ENCODE peak calls at places on chromosomes 3 and 15, in nine cellular contexts. B is stomach, I is cardiac muscle cell, R is hepatocyte, Q is colonic mucosa, T is OCI-LY7, S is uterus, P is foreskin keratinocyte, F is H9. N is an unnamed sample.
A peak's percentile ranks its signal among the peaks of the same experiment; 100 is the strongest.

GRCh38 chr3:186826316-186826977 is 16.1 kb upstream of the ADIPOQ start:
- DNase-seq in B (no peak), I (no peak), R (no peak), Q (peak; percentile 32), T (no peak), S (no peak), P (no peak), F (no peak), N (no peak)

GRCh38 chr3:13461169-13462124 is 18.7 kb upstream of the HDAC11 start:
- DNase-seq in B (peak; percentile 37), I (peak; percentile 57), R (peak; percentile 79), Q (peak; percentile 67), T (peak; percentile 91), S (no peak), P (no peak), F (peak; percentile 93), N (peak; percentile 50)

GRCh38 chr15:98347001-98347400 is 301.3 kb upstream of the IGF1R start:
- DNase-seq in B (no peak), I (no peak), R (no peak), Q (no peak), T (no peak), S (no peak), P (no peak), F (no peak), N (no peak)

GRCh38 chr3:187263270-187263669 is 28.3 kb downstream of the MASP1 start:
- DNase-seq in B (no peak), I (no peak), R (peak; percentile 35), Q (no peak), T (no peak), S (no peak), P (no peak), F (no peak), N (no peak)

GRCh38 chr3:47984089-47984759 is 32.0 kb downstream of the MAP4 start:
- DNase-seq in B (no peak), I (peak; percentile 74), R (no peak), Q (no peak), T (no peak), S (no peak), P (peak; percentile 28), F (no peak), N (no peak)

GRCh38 chr15:72968531-72968922 is 83.7 kb upstream of the NEO1 start:
- DNase-seq in B (peak; percentile 35), I (peak; percentile 52), R (peak; percentile 62), Q (peak; percentile 93), T (no peak), S (no peak), P (no peak), F (no peak), N (peak; percentile 13)

GRCh38 chr15:70066422-70066821 is 31.3 kb downstream of the TLE3 start:
- DNase-seq in B (no peak), I (no peak), R (no peak), Q (no peak), T (no peak), S (no peak), P (no peak), F (no peak), N (no peak)

GRCh38 chr3:159650751-159651150 is 337.9 kb upstream of the IL12A start:
- DNase-seq in B (no peak), I (no peak), R (no peak), Q (no peak), T (no peak), S (no peak), P (peak; percentile 40), F (no peak), N (no peak)

GRCh38 chr3:188874576-188874975 is 297.2 kb upstream of the TPRG1 start:
- DNase-seq in B (no peak), I (no peak), R (no peak), Q (no peak), T (no peak), S (no peak), P (no peak), F (no peak), N (no peak)

GRCh38 chr3:14203521-14204079 is 25.0 kb downstream of the LSM3 start:
- DNase-seq in B (peak; percentile 65), I (peak; percentile 91), R (peak; percentile 87), Q (peak; percentile 72), T (peak; percentile 70), S (peak; percentile 76), P (no peak), F (peak; percentile 78), N (no peak)

GRCh38 chr3:126100688-126101301 is 16.9 kb upstream of the SLC41A3 start:
- DNase-seq in B (no peak), I (no peak), R (no peak), Q (peak; percentile 12), T (no peak), S (no peak), P (no peak), F (no peak), N (no peak)

GRCh38 chr3:12737319-12737718 is 21.7 kb downstream of the TMEM40 start:
- DNase-seq in B (no peak), I (no peak), R (no peak), Q (no peak), T (no peak), S (no peak), P (no peak), F (no peak), N (no peak)

GRCh38 chr3:62094461-62094860 is 278.9 kb downstream of the FEZF2 start:
- DNase-seq in B (no peak), I (no peak), R (no peak), Q (no peak), T (no peak), S (no peak), P (no peak), F (no peak), N (no peak)

GRCh38 chr15:92601940-92602593 is 53.5 kb downstream of the FAM174B start:
- DNase-seq in B (no peak), I (no peak), R (no peak), Q (no peak), T (no peak), S (no peak), P (no peak), F (no peak), N (no peak)

GRCh38 chr15:48331796-48332641 is 790 bp downstream of the DUT start:
- DNase-seq in B (peak; percentile 52), I (no peak), R (peak; percentile 64), Q (peak; percentile 74), T (peak; percentile 85), S (peak; percentile 76), P (no peak), F (peak; percentile 62), N (peak; percentile 64)

GRCh38 chr3:84547207-84547606 is 411.6 kb upstream of the CADM2 start:
- DNase-seq in B (no peak), I (no peak), R (no peak), Q (no peak), T (no peak), S (no peak), P (no peak), F (no peak), N (no peak)

DNA sequence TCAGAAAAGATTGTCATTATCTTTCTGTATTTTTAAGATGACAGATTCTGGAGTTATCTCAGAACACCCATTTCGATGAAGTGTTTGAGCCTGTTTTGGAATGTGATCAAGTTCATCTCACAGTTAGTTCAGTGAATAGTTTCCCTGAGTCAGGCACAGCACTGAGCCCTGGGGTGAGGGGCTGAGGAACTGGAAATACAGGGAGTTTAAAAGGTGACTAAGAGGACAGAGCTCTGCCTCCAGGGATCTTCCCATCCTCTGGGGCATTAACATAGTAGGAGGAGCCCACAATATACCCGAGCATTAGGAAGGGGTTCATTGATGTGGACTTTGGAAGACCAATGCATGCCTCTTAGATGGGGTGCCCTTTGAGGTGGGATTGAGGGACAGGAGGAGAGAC is 355.1 kb downstream of the CLSTN2 start:
- DNase-seq in B (no peak), I (no peak), R (no peak), Q (no peak), T (no peak), S (no peak), P (peak; percentile 70), F (no peak), N (no peak)
- H3K4me1 ChIP-seq in B (no peaks in the 10 kb centered on the region), I (no peaks in the 10 kb centered on the region), R (peaks cover 6% of the 10 kb centered on the region), Q (no peaks in the 10 kb centered on the region), T (no peaks in the 10 kb centered on the region), S (no peaks in the 10 kb centered on the region), P (peaks cover 29% of the 10 kb centered on the region), F (no peaks in the 10 kb centered on the region), N (peaks cover 7% of the 10 kb centered on the region)

GRCh38 chr3:72601983-72602382 is 246.3 kb downstream of the SHQ1 start:
- DNase-seq in B (no peak), I (no peak), R (no peak), Q (no peak), T (no peak), S (no peak), P (no peak), F (no peak), N (no peak)
- TF ChIP-seq CTCF in B (no peak), I (no peak), R (no peak), Q (no peak), T (no peak), S (no peak), P (no peak), F (no peak), N (no peak)

DNA sequence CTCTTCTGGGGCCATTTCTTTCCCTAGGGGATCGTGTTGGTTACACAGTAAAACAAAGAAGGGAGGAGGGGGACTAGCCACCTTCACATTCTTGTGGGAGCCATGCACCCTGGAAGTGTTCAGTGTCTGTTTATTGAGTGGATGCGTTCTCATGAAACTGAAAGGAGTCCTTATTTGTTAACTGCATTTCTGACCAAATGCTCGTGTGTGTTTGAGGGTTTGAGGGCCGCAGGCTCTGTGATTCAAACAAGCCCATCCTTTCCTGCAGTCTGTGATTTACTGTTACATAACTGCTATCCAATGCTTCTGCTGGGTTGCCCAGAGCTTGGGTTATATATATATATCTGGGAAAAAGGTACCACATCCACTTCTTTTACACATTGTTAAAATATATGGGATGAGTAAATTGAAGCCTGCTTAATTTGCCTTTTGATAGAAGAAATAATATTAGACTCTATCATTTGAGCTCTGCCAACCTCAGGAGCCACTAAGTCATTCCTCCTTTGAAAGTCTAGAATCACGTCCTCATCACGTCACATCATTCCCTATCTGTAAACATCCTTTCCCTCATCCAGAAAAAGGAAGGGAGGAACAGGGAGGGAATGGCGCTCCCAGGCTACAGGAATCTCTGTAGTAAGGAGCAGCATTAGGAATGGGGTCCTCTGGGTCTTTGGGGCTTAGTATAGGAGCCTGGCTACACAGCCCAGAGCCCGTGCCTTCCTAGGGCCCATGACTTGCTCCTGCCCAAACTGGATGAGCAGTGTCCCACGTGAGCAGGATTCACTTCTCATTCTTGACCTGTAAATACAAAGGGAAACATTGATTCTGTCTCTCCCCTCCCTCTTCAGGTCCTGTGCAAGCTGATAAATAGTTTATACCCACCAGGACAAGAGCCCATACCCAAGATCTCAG is 1.5 kb downstream of the TAGLN3 start:
- DNase-seq in B (no peak), I (no peak), R (no peak), Q (no peak), T (no peak), S (no peak), P (no peak), F (no peak), N (no peak)
- H3K4me1 ChIP-seq in B (peaks cover 7% of the 10 kb centered on the region), I (peaks cover under 1% of the 10 kb centered on the region), R (peaks cover 5% of the 10 kb centered on the region), Q (no peaks in the 10 kb centered on the region), T (peaks cover 9% of the 10 kb centered on the region), S (peaks cover 4% of the 10 kb centered on the region), P (peaks cover 33% of the 10 kb centered on the region), F (peaks cover 7% of the 10 kb centered on the region), N (peaks cover 16% of the 10 kb centered on the region)

DNA sequence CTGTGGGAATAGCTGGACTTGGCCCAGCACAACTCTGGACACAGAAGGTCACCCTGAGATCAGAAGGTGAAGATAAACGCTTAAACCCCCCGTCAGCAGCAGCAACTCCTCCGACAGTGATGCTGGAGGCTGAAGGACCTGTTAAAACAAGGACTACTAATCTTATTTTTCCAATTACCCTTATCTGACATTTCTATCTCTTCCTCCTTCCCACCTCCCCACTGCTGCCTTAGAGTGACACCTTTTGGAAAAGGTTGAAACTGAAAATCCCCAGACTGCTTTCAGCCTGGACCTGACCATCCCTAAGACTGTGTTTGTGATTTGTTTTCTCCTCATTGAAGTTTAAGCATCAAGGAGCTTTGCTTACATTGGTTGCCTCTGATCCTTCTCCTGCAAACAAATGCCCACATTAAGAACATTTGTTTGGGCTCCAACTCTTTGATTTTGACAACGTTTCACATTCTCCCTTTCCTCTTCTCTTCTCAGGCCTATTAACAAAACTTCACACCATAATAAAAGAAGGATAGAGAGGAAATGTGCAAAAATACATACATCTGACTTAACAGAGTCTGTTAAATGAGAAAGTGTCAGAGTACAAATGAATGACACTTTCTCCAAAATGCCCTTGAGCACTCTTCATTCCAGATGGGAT is 410.6 kb upstream of the WNT5A start:
- DNase-seq in B (no peak), I (no peak), R (peak; percentile 20), Q (peak; percentile 19), T (peak; percentile 45), S (no peak), P (no peak), F (no peak), N (no peak)
- TF ChIP-seq CTCF in B (peak; percentile 10), I (no peak), R (peak; percentile 56), Q (peak; percentile 19), T (peak; percentile 79), S (peak; percentile 32), P (peak; percentile 77), F (peak; percentile 76), N (no peak)